ENCODE peak calls at places on chromosomes 16 and 17, in ten cellular contexts. L, U, X, G, S, V, B, F, J and E are unnamed samples.

GRCh38 chr17:61457226-61457983 is 5.2 kb downstream of the TBX4 start:
- DNase-seq in J (no peak), L (no peak), B (peak; percentile 13), S (no peak), F (no peak), U (no peak), X (no peak), V (peak; percentile 82), G (peak; percentile 82), E (no peak)

GRCh38 chr17:46152423-46152822 is 40.8 kb downstream of the KANSL1 start:
- DNase-seq in J (no peak), U (no peak), X (no peak), S (no peak), L (no peak), G (no peak), V (no peak), B (no peak), F (no peak), E (no peak)

GRCh38 chr16:27408012-27408601 is 6.1 kb downstream of the IL21R start:
- DNase-seq in L (no peak), U (no peak), J (peak; percentile 42), V (no peak), S (no peak), F (no peak), X (peak; percentile 51), G (no peak), B (no peak), E (no peak)

GRCh38 chr17:37317867-37318266 is 57.9 kb upstream of the C17orf78 start:
- DNase-seq in F (no peak), J (no peak), G (no peak), L (no peak), U (no peak), V (peak; percentile 5), B (no peak), S (no peak), X (no peak), E (no peak)

GRCh38 chr16:69567031-69567680 is 1.4 kb downstream of the NFAT5 start:
- DNase-seq in B (peak; percentile 50), J (no peak), S (no peak), V (peak; percentile 68), L (no peak), F (no peak), U (no peak), G (no peak), X (no peak), E (no peak)

GRCh38 chr16:535446-536405 is 8.2 kb downstream of the CAPN15 start:
- DNase-seq in V (no peak), S (no peak), X (peak; percentile 24), B (no peak), J (no peak), G (no peak), U (no peak), L (peak; percentile 89), F (no peak), E (peak; percentile 74)

GRCh38 chr16:58734459-58734787 is 307 bp upstream of the GOT2 start:
- DNase-seq in L (no peak), U (no peak), F (no peak), G (no peak), B (no peak), J (no peak), S (no peak), V (no peak), X (no peak), E (no peak)

GRCh38 chr16:50547340-50547865 is 793 bp upstream of the NKD1 start:
- DNase-seq in B (peak; percentile 23), S (no peak), J (no peak), F (no peak), X (no peak), V (peak; percentile 87), L (peak; percentile 66), U (no peak), G (no peak), E (no peak)

GRCh38 chr16:52546291-52546941 is 527 bp downstream of the TOX3 start:
- DNase-seq in U (no peak), F (no peak), S (no peak), V (peak; percentile 73), B (no peak), L (peak; percentile 63), X (no peak), J (peak; percentile 39), G (no peak), E (no peak)

GRCh38 chr16:3060339-3061127 is 4.9 kb upstream of the IL32 start:
- DNase-seq in B (no peak), U (no peak), J (no peak), X (no peak), F (no peak), G (no peak), S (no peak), V (no peak), L (peak; percentile 27), E (no peak)

GRCh38 chr16:55944377-55944802 is 69.2 kb upstream of the CES5A start:
- DNase-seq in X (peak; percentile 81), B (peak; percentile 32), F (peak; percentile 56), V (peak; percentile 92), U (peak; percentile 71), L (peak; percentile 57), G (peak; percentile 89), J (peak; percentile 93), S (no peak), E (peak; percentile 60)

GRCh38 chr16:67528222-67528869 is at the start of gene RIPOR1:
- DNase-seq in V (peak; percentile 79), X (no peak), B (no peak), S (no peak), L (peak; percentile 67), U (no peak), F (no peak), J (no peak), G (peak; percentile 92), E (no peak)

GRCh38 chr16:66478733-66479511 is 51.8 kb downstream of the BEAN1 start:
- DNase-seq in J (no peak), V (peak; percentile 94), X (peak; percentile 62), U (no peak), B (peak; percentile 45), G (peak; percentile 94), F (peak; percentile 69), L (peak; percentile 80), S (no peak), E (peak; percentile 59)

GRCh38 chr17:73711184-73711583 is 66.9 kb upstream of the SDK2 start:
- DNase-seq in X (no peak), L (no peak), U (no peak), G (no peak), S (no peak), V (no peak), J (no peak), F (no peak), B (no peak), E (no peak)

GRCh38 chr17:44465897-44466296 is 37.3 kb downstream of the GPATCH8 start:
- DNase-seq in F (no peak), S (no peak), X (no peak), U (no peak), V (no peak), G (no peak), J (no peak), L (no peak), B (no peak), E (no peak)
- H3K4me3 ChIP-seq in F (no peak overlapping the region), S (no peak overlapping the region), X (no peak overlapping the region), U (no peak overlapping the region), V (no peak overlapping the region), G (no peak overlapping the region), J (no peak overlapping the region), L (no peak overlapping the region), B (no peak overlapping the region), E (no peak overlapping the region)

GRCh38 chr17:79951361-79952264 is 84.1 kb downstream of the TBC1D16 start:
- DNase-seq in B (no peak), L (peak; percentile 25), X (peak; percentile 90), S (peak; percentile 61), J (no peak), F (peak; percentile 64), G (peak; percentile 86), U (peak; percentile 66), V (peak; percentile 77), E (peak; percentile 93)
- TF ChIP-seq CTCF in B (no peak), L (no peak), X (no peak), S (no peak), J (no peak), F (no peak), G (no peak), U (no peak), V (no peak), E (no peak)

GRCh38 chr16:89922884-89923639 is at the start of gene TUBB3:
- DNase-seq in G (no peak), V (peak; percentile 93), U (peak; percentile 83), F (peak; percentile 46), S (no peak), B (no peak), J (no peak), X (peak; percentile 82), L (peak; percentile 76), E (peak; percentile 79)

GRCh38 chr16:89921131-89921698 is 1.9 kb upstream of the TUBB3 start:
- DNase-seq in V (peak; percentile 72), X (no peak), B (no peak), U (no peak), G (no peak), J (no peak), F (no peak), L (no peak), S (no peak), E (no peak)

GRCh38 chr16:89920723-89921122 is 2.1 kb downstream of the MC1R start:
- DNase-seq in U (no peak), X (no peak), J (no peak), B (no peak), S (no peak), L (no peak), G (no peak), F (no peak), V (no peak), E (peak; percentile 22)

GRCh38 chr16:89922477-89922883 is 662 bp upstream of the TUBB3 start:
- DNase-seq in F (peak; percentile 72), U (peak; percentile 70), V (peak; percentile 92), L (peak; percentile 66), S (peak; percentile 62), X (peak; percentile 90), G (peak; percentile 94), B (no peak), J (no peak), E (peak; percentile 92)

DNA sequence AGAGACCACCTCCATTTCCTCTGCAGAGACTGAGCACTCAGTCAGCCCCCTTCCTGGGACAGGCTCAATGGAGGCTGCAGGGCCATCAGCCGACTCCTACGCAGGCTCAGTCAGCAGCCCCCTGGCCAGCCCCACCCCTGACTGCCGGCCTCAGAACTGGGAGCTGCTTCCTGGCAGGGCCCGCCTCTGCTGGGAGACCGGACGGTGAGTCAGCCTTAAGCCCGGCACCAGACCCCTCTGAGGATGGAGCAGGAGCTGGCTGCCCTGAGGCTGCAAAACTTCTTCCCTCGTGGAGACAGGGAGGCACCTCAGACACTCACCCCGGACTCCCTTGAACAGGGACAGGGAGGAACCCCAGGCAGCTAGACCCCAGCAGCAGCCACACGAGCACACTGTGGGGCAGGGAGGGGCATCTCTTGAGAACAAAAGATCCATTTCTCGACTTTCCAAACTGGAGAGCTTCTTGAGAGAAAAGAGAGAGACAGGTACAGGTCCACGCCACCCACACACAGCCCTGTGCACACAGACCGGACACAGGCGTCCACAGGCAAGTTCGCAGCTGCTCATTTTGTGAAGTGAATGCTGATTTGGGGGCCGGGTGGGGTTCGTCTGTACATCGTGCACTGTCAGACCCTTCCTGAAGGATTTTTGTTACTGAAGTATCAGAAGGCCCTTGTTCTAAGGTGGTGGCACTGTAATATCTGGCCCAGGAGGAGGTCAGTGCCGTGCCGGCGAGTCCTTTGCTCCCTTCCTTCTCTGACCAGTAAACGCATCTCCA is 1.3 kb upstream of the TUBB3 start:
- DNase-seq in F (peak; percentile 73), J (no peak), X (peak; percentile 93), U (no peak), B (no peak), V (peak; percentile 89), L (peak; percentile 61), G (peak; percentile 93), S (peak; percentile 71), E (peak; percentile 95)
- H3K4me3 ChIP-seq in F (no peak overlapping the region), J (peak overlapping the region; percentile 59), X (peak overlapping the region; percentile 83), U (peak overlapping the region; percentile 66), B (peak overlapping the region; percentile 54), V (peak overlapping the region; percentile 88), L (no peak overlapping the region), G (no peak overlapping the region), S (peak overlapping the region; percentile 83), E (peak overlapping the region; percentile 80)

GRCh38 chr16:19410435-19411153 is 7.1 kb upstream of the TMC5 start:
- DNase-seq in G (no peak), X (no peak), V (peak; percentile 91), B (no peak), F (peak; percentile 46), L (peak; percentile 78), S (no peak), U (no peak), J (no peak), E (peak; percentile 5)
- TF ChIP-seq CTCF in G (no peak), X (no peak), V (peak; percentile 72), B (no peak), F (no peak), L (no peak), S (no peak), U (no peak), J (no peak), E (peak; percentile 44)